ENCODE peak calls at places on chromosomes 7 and 10, in four cellular contexts. Y, V, E and J are unnamed samples.

GRCh38 chr10:75662715-75663114 is 231.3 kb downstream of the LRMDA start:
- DNase-seq in Y (no peak), V (no peak), E (no peak), J (no peak)

GRCh38 chr7:6691609-6692106 is 15.1 kb downstream of the ZNF12 start:
- DNase-seq in Y (no peak), V (no peak), E (no peak), J (no peak)

GRCh38 chr10:70312972-70313371 is 29.2 kb upstream of the NPFFR1 start:
- DNase-seq in Y (no peak), V (no peak), E (no peak), J (no peak)

GRCh38 chr7:30923774-30924413 is 12.2 kb downstream of the AQP1 start:
- DNase-seq in Y (peak; percentile 3), V (peak; percentile 16), E (no peak), J (no peak)

GRCh38 chr10:132142396-132143161 is 44.2 kb upstream of the DPYSL4 start:
- DNase-seq in Y (peak; percentile 75), V (peak; percentile 74), E (peak; percentile 71), J (peak; percentile 65)

GRCh38 chr10:381346-381745 is 246.1 kb downstream of the ZMYND11 start:
- DNase-seq in Y (no peak), V (no peak), E (no peak), J (no peak)

GRCh38 chr10:129652521-129653201 is 185.6 kb downstream of the MGMT start:
- DNase-seq in Y (no peak), V (no peak), E (no peak), J (no peak)

GRCh38 chr7:54814401-54814800 is 55.4 kb upstream of the SEC61G start:
- DNase-seq in Y (no peak), V (no peak), E (no peak), J (no peak)

GRCh38 chr7:10106609-10107008 is 867.1 kb upstream of the PHF14 start:
- DNase-seq in Y (no peak), V (no peak), E (no peak), J (no peak)

GRCh38 chr10:95250856-95251255 is 39.9 kb downstream of the PDLIM1 start:
- DNase-seq in Y (no peak), V (no peak), E (no peak), J (no peak)

GRCh38 chr10:22603581-22603980 is 110.8 kb downstream of the PIP4K2A start:
- DNase-seq in Y (no peak), V (no peak), E (no peak), J (no peak)

GRCh38 chr10:62040896-62041295 is 139.4 kb downstream of the ARID5B start:
- DNase-seq in Y (no peak), V (no peak), E (no peak), J (no peak)

GRCh38 chr7:108684629-108685028 is 115.0 kb downstream of the DNAJB9 start:
- DNase-seq in Y (no peak), V (no peak), E (no peak), J (no peak)

GRCh38 chr7:140174217-140174616 is 2.6 kb downstream of the KDM7A start:
- DNase-seq in Y (no peak), V (no peak), E (no peak), J (no peak)

GRCh38 chr10:11557513-11557912 is 53.9 kb downstream of the USP6NL start:
- DNase-seq in Y (no peak), V (no peak), E (no peak), J (no peak)

GRCh38 chr10:11555556-11555955 is 55.9 kb downstream of the USP6NL start:
- DNase-seq in Y (no peak), V (no peak), E (no peak), J (no peak)

GRCh38 chr10:11553773-11554381 is 57.6 kb downstream of the USP6NL start:
- DNase-seq in Y (no peak), V (no peak), E (no peak), J (no peak)

GRCh38 chr10:11560076-11560709 is 51.3 kb downstream of the USP6NL start:
- DNase-seq in Y (no peak), V (no peak), E (no peak), J (no peak)

GRCh38 chr10:11557967-11558366 is 53.5 kb downstream of the USP6NL start:
- DNase-seq in Y (no peak), V (no peak), E (no peak), J (no peak)
- TF ChIP-seq CTCF in Y (no peak), V (no peak), E (no peak), J (no peak)

GRCh38 chr7:118870187-118870586 is 645.7 kb downstream of the ANKRD7 start:
- DNase-seq in Y (no peak), V (no peak), E (peak; percentile 62), J (no peak)
- TF ChIP-seq CTCF in Y (peak; percentile 42), V (peak; percentile 20), E (peak; percentile 56), J (peak; percentile 47)

DNA sequence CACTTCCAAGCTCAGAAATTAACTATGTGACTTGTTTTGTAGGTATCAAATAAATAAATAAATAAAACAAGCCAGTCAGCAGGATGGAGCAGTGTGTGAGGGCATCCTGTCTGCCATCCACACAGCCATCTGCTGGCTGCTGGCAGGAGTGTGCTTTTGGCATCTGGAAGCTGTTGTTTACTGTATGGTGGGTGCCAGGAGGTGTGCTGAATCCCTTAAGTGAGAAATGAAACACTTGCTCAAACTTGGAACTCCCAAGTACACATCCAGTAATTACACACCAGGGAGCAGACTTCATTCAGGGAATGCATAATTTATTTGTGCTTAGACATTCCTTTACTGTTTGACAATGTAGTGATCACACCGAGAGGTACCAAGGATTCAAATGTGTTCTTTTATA is 16.9 kb upstream of the TAX1BP1 start:
- DNase-seq in Y (no peak), V (no peak), E (no peak), J (no peak)
- TF ChIP-seq CTCF in Y (no peak), V (peak; percentile 9), E (no peak), J (no peak)

DNA sequence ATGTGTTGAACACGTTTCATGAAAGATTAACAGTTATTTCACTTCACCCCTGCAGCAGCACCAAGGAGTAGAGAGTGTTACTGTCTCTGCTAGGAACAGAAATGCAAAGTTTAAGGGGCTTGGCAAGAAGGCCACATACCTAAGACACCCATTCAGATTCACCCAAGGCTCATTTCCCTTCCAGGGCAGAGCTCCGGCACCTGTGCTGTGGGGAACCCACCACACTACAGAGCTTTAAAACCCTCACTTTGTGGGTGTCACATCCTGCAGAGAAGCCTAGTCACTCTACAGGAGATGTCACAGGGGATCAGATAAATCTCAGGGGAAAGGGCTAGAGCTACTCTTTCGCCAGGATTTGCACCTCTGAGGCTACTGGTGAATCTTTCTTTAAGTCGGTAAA is 176.1 kb upstream of the KLF6 start:
- DNase-seq in Y (no peak), V (no peak), E (no peak), J (no peak)
- TF ChIP-seq CTCF in Y (no peak), V (no peak), E (no peak), J (no peak)